ENCODE peak calls at places on chromosomes 1 and 21, in four cellular contexts. Y is A673, U is Karpas-422, G is pancreas. N is an unnamed sample.

GRCh38 chr1:99963041-99963795 is 6.6 kb upstream of the SLC35A3 start:
- DNase-seq in Y (no peak), U (no peak), G (no peak), N (peak; percentile 73)

GRCh38 chr1:47870480-47870879 is 126.7 kb downstream of the TRABD2B start:
- DNase-seq in Y (no peak), U (no peak), G (no peak), N (no peak)

GRCh38 chr1:57770772-57771171 is 346.9 kb upstream of the DAB1 start:
- DNase-seq in Y (peak; percentile 67), U (peak; percentile 76), G (no peak), N (no peak)

GRCh38 chr1:207058878-207059867 is 6.1 kb downstream of the PFKFB2 start:
- DNase-seq in Y (no peak), U (no peak), G (no peak), N (no peak)

GRCh38 chr21:39397651-39398385 is 47.8 kb downstream of the LCA5L start:
- DNase-seq in Y (no peak), U (no peak), G (no peak), N (peak; percentile 47)

GRCh38 chr1:87915771-87916170 is 587.1 kb downstream of the LMO4 start:
- DNase-seq in Y (no peak), U (no peak), G (no peak), N (no peak)

GRCh38 chr21:37670883-37671282 is 245.4 kb downstream of the KCNJ6 start:
- DNase-seq in Y (no peak), U (no peak), G (no peak), N (peak; percentile 20)

GRCh38 chr1:43965316-43965715 is 4.5 kb upstream of the DPH2 start:
- DNase-seq in Y (no peak), U (no peak), G (no peak), N (no peak)

GRCh38 chr21:35206141-35207125 is 157.3 kb upstream of the RUNX1 start:
- DNase-seq in Y (no peak), U (peak; percentile 56), G (peak; percentile 31), N (no peak)

GRCh38 chr1:152786077-152786476 is at the start of gene LCE1E:
- DNase-seq in Y (no peak), U (no peak), G (no peak), N (peak; percentile 73)

GRCh38 chr1:215606564-215607168 is 39.6 kb downstream of the KCTD3 start:
- DNase-seq in Y (peak; percentile 18), U (peak; percentile 47), G (no peak), N (no peak)

GRCh38 chr1:41442697-41443251 is 41.7 kb downstream of the EDN2 start:
- DNase-seq in Y (no peak), U (no peak), G (no peak), N (no peak)

GRCh38 chr1:197692965-197693364 is 82.3 kb downstream of the DENND1B start:
- DNase-seq in Y (no peak), U (peak; percentile 37), G (no peak), N (peak; percentile 23)

GRCh38 chr1:46183926-46184557 is 7.8 kb upstream of the P3R3URF start:
- DNase-seq in Y (no peak), U (no peak), G (no peak), N (no peak)

GRCh38 chr1:180181048-180181447 is 26.4 kb downstream of the QSOX1 start:
- DNase-seq in Y (peak; percentile 58), U (peak; percentile 72), G (no peak), N (no peak)

GRCh38 chr21:31873275-31873695 is 465 bp downstream of the HUNK start:
- DNase-seq in Y (no peak), U (no peak), G (peak; percentile 55), N (no peak)

GRCh38 chr1:75338974-75339483 is 204.8 kb downstream of the LHX8 start:
- DNase-seq in Y (peak; percentile 14), U (peak; percentile 11), G (no peak), N (no peak)

GRCh38 chr1:191839891-191840290 is 318.4 kb upstream of the RGS18 start:
- DNase-seq in Y (no peak), U (no peak), G (no peak), N (peak; percentile 44)

GRCh38 chr21:36709030-36709867 is 10.3 kb downstream of the SIM2 start:
- DNase-seq in Y (no peak), U (no peak), G (no peak), N (no peak)

GRCh38 chr1:245894843-245895242 is 612.2 kb downstream of the SMYD3 start:
- DNase-seq in Y (no peak), U (no peak), G (no peak), N (no peak)

GRCh38 chr21:15210235-15210678 is 145.5 kb upstream of the NRIP1 start:
- DNase-seq in Y (no peak), U (no peak), G (peak; percentile 25), N (peak; percentile 88)

GRCh38 chr1:2190491-2190976 is 4.0 kb downstream of the FAAP20 start:
- DNase-seq in Y (no peak), U (no peak), G (peak; percentile 56), N (no peak)

GRCh38 chr1:2193514-2194251 is 889 bp downstream of the FAAP20 start:
- DNase-seq in Y (no peak), U (no peak), G (peak; percentile 58), N (no peak)

GRCh38 chr1:2194319-2194897 is at the start of gene FAAP20:
- DNase-seq in Y (peak; percentile 80), U (peak; percentile 86), G (no peak), N (no peak)

GRCh38 chr1:2189459-2190425 is 4.8 kb downstream of the FAAP20 start:
- DNase-seq in Y (peak; percentile 94), U (peak; percentile 96), G (peak; percentile 93), N (peak; percentile 89)

GRCh38 chr1:2192031-2192995 is 2.3 kb downstream of the FAAP20 start:
- DNase-seq in Y (peak; percentile 62), U (no peak), G (peak; percentile 44), N (no peak)
- H3K27ac ChIP-seq in Y (peak overlapping the region; percentile 80), U (no peak overlapping the region), G (peak overlapping the region; percentile 14), N (no peak overlapping the region)

GRCh38 chr1:66271216-66271903 is 262.6 kb upstream of the SGIP1 start:
- DNase-seq in Y (peak; percentile 96), U (peak; percentile 71), G (peak; percentile 22), N (peak; percentile 98)
- H3K4me1 ChIP-seq in Y (peaks cover 58% of the 10 kb centered on the region), U (peaks cover 50% of the 10 kb centered on the region), G (peaks cover 3% of the 10 kb centered on the region), N (peaks cover 17% of the 10 kb centered on the region)

GRCh38 chr1:234518876-234519275 is 39.9 kb upstream of the TARBP1 start:
- DNase-seq in Y (no peak), U (no peak), G (no peak), N (no peak)

GRCh38 chr1:234521802-234522185 is 42.8 kb upstream of the TARBP1 start:
- DNase-seq in Y (no peak), U (no peak), G (no peak), N (no peak)

GRCh38 chr1:234517087-234517802 is 38.3 kb upstream of the TARBP1 start:
- DNase-seq in Y (peak; percentile 35), U (peak; percentile 33), G (no peak), N (no peak)

GRCh38 chr1:234519506-234519905 is 40.5 kb upstream of the TARBP1 start:
- DNase-seq in Y (peak; percentile 70), U (no peak), G (no peak), N (no peak)

GRCh38 chr1:234520908-234521801 is 42.2 kb upstream of the TARBP1 start:
- DNase-seq in Y (no peak), U (no peak), G (no peak), N (no peak)
- H3K27ac ChIP-seq in Y (peak overlapping the region; percentile 34), U (no peak overlapping the region), G (no peak overlapping the region), N (no peak overlapping the region)

GRCh38 chr1:66339944-66340343 is 194.0 kb upstream of the SGIP1 start:
- DNase-seq in Y (peak; percentile 64), U (no peak), G (no peak), N (no peak)
- H3K4me1 ChIP-seq in Y (peaks cover 57% of the 10 kb centered on the region), U (peaks cover 60% of the 10 kb centered on the region), G (no peaks in the 10 kb centered on the region), N (no peaks in the 10 kb centered on the region)

GRCh38 chr1:63774617-63775417 is 1.0 kb downstream of the ROR1 start:
- DNase-seq in Y (peak; percentile 67), U (no peak), G (peak; percentile 54), N (no peak)

GRCh38 chr1:63772201-63772600 is 1.6 kb upstream of the ROR1 start:
- DNase-seq in Y (no peak), U (no peak), G (no peak), N (peak; percentile 6)

GRCh38 chr1:63773815-63774616 is at the start of gene ROR1:
- DNase-seq in Y (peak; percentile 93), U (no peak), G (peak; percentile 90), N (peak; percentile 41)

GRCh38 chr1:63772876-63773275 is 941 bp upstream of the ROR1 start:
- DNase-seq in Y (no peak), U (no peak), G (no peak), N (no peak)

GRCh38 chr1:63773496-63773814 is 362 bp upstream of the ROR1 start:
- DNase-seq in Y (no peak), U (no peak), G (no peak), N (no peak)
- H3K27ac ChIP-seq in Y (no peak overlapping the region), U (no peak overlapping the region), G (peak overlapping the region; percentile 89), N (no peak overlapping the region)

GRCh38 chr1:30670195-30671060 is 53.0 kb downstream of the MATN1 start:
- DNase-seq in Y (no peak), U (no peak), G (no peak), N (no peak)

GRCh38 chr1:30675761-30676160 is 47.6 kb downstream of the MATN1 start:
- DNase-seq in Y (no peak), U (no peak), G (no peak), N (no peak)

GRCh38 chr1:30675289-30675688 is 48.1 kb downstream of the MATN1 start:
- DNase-seq in Y (no peak), U (no peak), G (no peak), N (peak; percentile 11)

GRCh38 chr1:30673395-30673794 is 50.0 kb downstream of the MATN1 start:
- DNase-seq in Y (no peak), U (no peak), G (no peak), N (no peak)

DNA sequence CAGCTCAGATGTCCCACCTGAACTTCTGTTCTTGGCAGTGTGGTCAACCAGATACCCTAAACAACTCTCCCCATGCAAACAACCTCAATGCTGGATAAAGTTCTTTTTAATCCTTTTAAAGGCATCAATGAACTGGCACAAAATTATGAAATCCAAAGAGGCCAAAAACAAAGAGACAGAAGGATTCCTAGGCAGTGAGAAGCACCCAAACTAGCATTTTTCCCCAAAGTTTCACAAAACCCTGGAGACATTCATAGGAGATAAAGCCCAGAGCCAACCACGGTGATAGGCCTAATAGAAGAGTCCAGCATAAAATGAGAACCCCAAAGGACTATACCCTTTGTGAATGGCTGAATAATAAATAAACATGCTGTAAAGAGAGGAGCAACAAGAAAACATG is 50.7 kb downstream of the MATN1 start:
- DNase-seq in Y (no peak), U (no peak), G (no peak), N (no peak)
- H3K4me1 ChIP-seq in Y (no peaks in the 10 kb centered on the region), U (peaks cover 9% of the 10 kb centered on the region), G (no peaks in the 10 kb centered on the region), N (peaks cover 22% of the 10 kb centered on the region)

DNA sequence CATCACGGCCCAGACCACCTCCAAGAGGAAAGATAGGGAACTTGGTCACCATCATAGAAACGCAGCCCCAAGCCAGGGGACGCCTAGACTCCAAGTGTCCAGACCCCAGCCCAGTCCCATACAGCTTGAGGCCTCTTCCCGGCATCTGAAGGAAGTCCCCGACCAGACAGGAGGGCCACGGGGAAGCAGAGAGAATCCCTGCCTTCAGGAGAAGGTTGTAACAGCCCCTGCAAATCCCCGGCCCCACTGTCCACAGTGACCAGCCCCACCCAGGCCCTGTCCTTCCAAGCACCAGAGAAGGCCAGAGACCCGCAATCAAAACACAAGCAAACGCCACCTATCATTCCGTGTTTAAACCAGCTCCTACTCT is 1.7 kb downstream of the SLC19A1 start:
- DNase-seq in Y (no peak), U (no peak), G (no peak), N (no peak)
- H3K27ac ChIP-seq in Y (peak overlapping the region; percentile 28), U (no peak overlapping the region), G (no peak overlapping the region), N (no peak overlapping the region)